ENCODE peak calls at places on chromosomes 4 and X, in four cellular contexts. G, I, F and E are unnamed samples.

GRCh38 chr4:150257338-150257737 is 179.1 kb downstream of the DCLK2 start:
- DNase-seq in F (no peak), G (no peak), I (no peak), E (no peak)

GRCh38 chrX:135985974-135986312 is 708 bp downstream of the SLC9A6 start:
- DNase-seq in G (no peak), F (no peak), I (no peak), E (no peak)

GRCh38 chrX:28609917-28610613 is 22.8 kb downstream of the IL1RAPL1 start:
- DNase-seq in F (no peak), G (peak), I (no peak), E (no peak)

GRCh38 chrX:16839852-16840460 is 30.2 kb downstream of the RBBP7 start:
- DNase-seq in I (peak), G (no peak), F (no peak), E (peak)

GRCh38 chr4:155248002-155248896 is 39.8 kb downstream of the NPY2R start:
- DNase-seq in F (no peak), G (no peak), I (no peak), E (no peak)

GRCh38 chr4:152050098-152050497 is 289.3 kb upstream of the GATB start:
- DNase-seq in G (no peak), I (no peak), F (no peak), E (no peak)

GRCh38 chr4:74805601-74806000 is 11.3 kb upstream of the BTC start:
- DNase-seq in G (peak), F (no peak), I (peak), E (peak)

GRCh38 chrX:103446665-103447302 is 70.4 kb downstream of the BEX3 start:
- DNase-seq in F (no peak), I (peak), G (no peak), E (peak)

GRCh38 chr4:173878701-173879100 is 348.7 kb upstream of the HAND2 start:
- DNase-seq in I (peak), G (no peak), F (no peak), E (peak)

GRCh38 chr4:5812506-5813229 is 80.2 kb downstream of the CRMP1 start:
- DNase-seq in G (peak), I (peak), F (no peak), E (peak)

GRCh38 chr4:88526221-88526815 is 2.7 kb upstream of the PYURF start:
- DNase-seq in I (no peak), F (no peak), G (peak), E (peak)

GRCh38 chr4:31328921-31329320 is 608.8 kb downstream of the PCDH7 start:
- DNase-seq in G (no peak), I (no peak), F (no peak), E (no peak)

GRCh38 chr4:123481034-123481433 is 84.4 kb downstream of the SPRY1 start:
- DNase-seq in I (peak), F (no peak), G (no peak), E (peak)

GRCh38 chrX:69616520-69617203 is 749 bp downstream of the EDA start:
- DNase-seq in F (no peak), G (peak), I (no peak), E (no peak)

GRCh38 chrX:100995469-100995868 is 26.0 kb downstream of the ARL13A start:
- DNase-seq in I (peak), F (no peak), G (peak), E (peak)

GRCh38 chrX:1673337-1673736 is 58.5 kb downstream of the ASMT start:
- DNase-seq in F (no peak), G (peak), I (no peak), E (peak)

GRCh38 chr4:85370400-85371032 is 104.4 kb upstream of the ARHGAP24 start:
- DNase-seq in G (peak), F (no peak), I (peak), E (peak)

GRCh38 chr4:159607824-159608223 is 504.9 kb downstream of the RAPGEF2 start:
- DNase-seq in F (no peak), G (no peak), I (peak), E (no peak)

GRCh38 chr4:176781739-176782100 is 11.0 kb downstream of the VEGFC start:
- DNase-seq in I (no peak), F (no peak), G (no peak), E (no peak)

GRCh38 chrX:148806145-148806868 is 305.9 kb downstream of the AFF2 start:
- DNase-seq in G (no peak), F (no peak), I (no peak), E (no peak)

GRCh38 chr4:84962102-84962501 is 4.4 kb downstream of the WDFY3 start:
- DNase-seq in F (no peak), G (no peak), I (no peak), E (no peak)

GRCh38 chr4:100510551-100510950 is 7.3 kb downstream of the EMCN start:
- DNase-seq in F (no peak), I (no peak), G (peak), E (no peak)

GRCh38 chrX:11351375-11352295 is 58.4 kb downstream of the AMELX start:
- DNase-seq in I (peak), F (no peak), G (no peak), E (peak)

GRCh38 chrX:2282490-2283090 is 218.2 kb downstream of the DHRSX start:
- DNase-seq in G (no peak), I (no peak), F (no peak), E (no peak)

GRCh38 chr4:109912706-109913621 is at the start of gene EGF:
- DNase-seq in I (peak), G (no peak), F (no peak), E (peak)

GRCh38 chrX:13569479-13570244 is at the start of gene EGFL6:
- DNase-seq in G (no peak), F (no peak), I (no peak), E (no peak)

GRCh38 chrX:20663287-20663686 is 396.6 kb upstream of the RPS6KA3 start:
- DNase-seq in I (no peak), F (no peak), G (no peak), E (no peak)

GRCh38 chr4:42555828-42556227 is 101.1 kb downstream of the ATP8A1 start:
- DNase-seq in G (peak), F (no peak), I (peak), E (peak)

GRCh38 chr4:337932-338758 is 531 bp downstream of the ZNF141 start:
- DNase-seq in G (no peak), F (peak), I (peak), E (peak)

GRCh38 chrX:40266490-40267333 is 169.0 kb upstream of the BCOR start:
- DNase-seq in I (peak), F (peak), G (peak), E (peak)

GRCh38 chr4:71287305-71287704 is 51.5 kb upstream of the SLC4A4 start:
- DNase-seq in G (no peak), I (no peak), F (no peak), E (no peak)

GRCh38 chr4:125016892-125017299 is 297.9 kb upstream of the FAT4 start:
- DNase-seq in I (no peak), F (no peak), G (no peak), E (no peak)

GRCh38 chr4:176469546-176469945 is 149.8 kb downstream of the SPCS3 start:
- DNase-seq in G (no peak), F (no peak), I (no peak), E (no peak)

GRCh38 chr4:109998867-109999303 is 86.2 kb downstream of the EGF start:
- DNase-seq in F (no peak), I (peak), G (peak), E (peak)

GRCh38 chrX:39889704-39890103 is 208.1 kb downstream of the BCOR start:
- DNase-seq in F (no peak), G (no peak), I (no peak), E (no peak)

GRCh38 chr4:177369372-177369771 is 59.7 kb downstream of the NEIL3 start:
- DNase-seq in I (peak), G (no peak), F (no peak), E (peak)

GRCh38 chrX:20026278-20026677 is 35.4 kb upstream of the BCLAF3 start:
- DNase-seq in G (no peak), F (no peak), I (peak), E (peak)

DNA sequence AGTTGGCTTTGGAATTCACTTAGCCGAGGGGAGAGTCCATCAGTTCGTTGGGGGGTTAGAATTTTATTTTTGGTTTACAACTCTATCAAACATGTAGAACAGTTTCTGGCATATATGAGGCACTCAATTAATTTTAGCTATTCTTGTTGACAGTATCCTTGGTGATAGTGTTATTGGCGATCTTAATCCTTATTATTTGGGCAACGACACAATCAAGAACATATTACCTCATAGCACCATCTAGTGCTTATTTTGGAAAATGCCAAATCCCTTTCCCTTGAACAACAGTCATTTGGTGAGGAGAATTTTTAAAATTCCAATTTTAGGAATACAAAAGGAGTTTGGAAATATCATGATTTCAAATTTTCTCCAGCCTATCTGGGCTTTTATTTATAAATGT is 17.9 kb upstream of the PGRMC1 start:
- DNase-seq in I (no peak), F (no peak), G (peak), E (peak)
- TF ChIP-seq CTCF in I (peak), F (no peak), G (no peak), E (no peak)

DNA sequence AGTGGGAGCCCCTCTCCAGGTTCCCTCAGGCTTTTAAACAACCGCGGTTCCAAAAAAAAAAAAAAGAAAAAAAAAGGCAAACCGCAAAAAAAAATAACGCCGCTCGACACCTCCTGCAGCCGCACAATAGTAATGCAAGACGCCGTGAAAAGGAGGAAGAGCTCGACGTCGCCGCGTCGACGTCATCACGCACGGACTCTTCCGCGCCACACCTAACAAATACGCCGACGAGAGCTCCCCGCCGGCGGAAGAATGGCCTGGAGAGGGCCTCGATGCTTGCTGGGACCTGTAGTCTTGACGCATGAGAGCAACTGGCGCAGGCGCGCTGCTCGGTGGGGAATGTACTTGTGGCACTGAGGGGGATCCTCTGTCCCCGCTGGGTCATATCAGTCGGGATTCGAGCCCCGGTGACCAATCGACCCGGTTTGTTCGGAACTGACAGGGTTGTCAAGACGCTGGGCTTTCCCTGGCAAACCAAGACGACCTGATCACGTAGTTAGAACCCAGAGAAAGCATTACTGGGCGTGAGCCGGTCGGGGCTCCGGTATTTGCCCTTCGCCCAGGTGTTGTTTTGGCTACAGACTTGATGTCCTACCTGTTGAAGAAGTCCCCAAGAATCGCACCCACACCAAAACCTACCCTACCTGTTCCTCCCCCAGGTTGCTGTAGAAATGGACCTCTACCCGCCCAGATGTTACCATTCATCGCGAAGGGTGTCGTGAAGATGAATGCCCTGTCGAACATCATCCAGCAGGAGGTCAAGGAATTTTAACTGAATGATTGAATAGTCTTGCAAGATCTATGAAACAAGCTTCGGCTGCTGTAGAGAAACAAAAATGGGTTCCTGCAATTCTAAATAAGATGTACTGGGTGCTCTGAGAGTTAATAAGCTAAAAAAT is at the start of gene CBR4:
- DNase-seq in F (peak), I (peak), G (peak), E (peak)
- TF ChIP-seq CTCF in F (peak), I (peak), G (peak), E (peak)

DNA sequence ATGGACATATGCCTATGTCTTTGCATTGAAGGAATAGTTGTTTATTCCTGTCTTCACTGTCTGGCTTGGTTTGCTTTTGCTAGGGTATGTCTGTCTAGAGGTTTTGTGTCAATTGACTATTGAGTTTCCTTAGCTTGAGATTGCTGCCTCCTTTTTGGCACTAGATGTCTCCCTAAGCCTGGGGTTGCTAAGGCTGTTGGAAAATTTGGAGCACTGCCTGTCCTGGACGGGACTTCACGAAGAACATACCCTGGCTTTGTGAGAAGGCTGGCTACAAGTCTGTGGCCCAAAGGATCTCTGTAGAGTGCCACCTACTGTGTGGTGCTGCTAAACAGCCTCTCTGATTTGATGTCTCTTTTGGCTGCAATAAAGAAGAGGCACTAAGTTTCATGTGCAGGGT is 183.8 kb upstream of the NUDT10 start:
- DNase-seq in I (no peak), G (no peak), F (no peak), E (no peak)
- TF ChIP-seq CTCF in I (no peak), G (no peak), F (no peak), E (no peak)

GRCh38 chr4:113222006-113222405 is 172.6 kb downstream of the ANK2 start:
- DNase-seq in F (no peak), I (peak), G (no peak), E (peak)

GRCh38 chr4:113223001-113223400 is 173.5 kb downstream of the ANK2 start:
- DNase-seq in G (no peak), F (no peak), I (no peak), E (no peak)

DNA sequence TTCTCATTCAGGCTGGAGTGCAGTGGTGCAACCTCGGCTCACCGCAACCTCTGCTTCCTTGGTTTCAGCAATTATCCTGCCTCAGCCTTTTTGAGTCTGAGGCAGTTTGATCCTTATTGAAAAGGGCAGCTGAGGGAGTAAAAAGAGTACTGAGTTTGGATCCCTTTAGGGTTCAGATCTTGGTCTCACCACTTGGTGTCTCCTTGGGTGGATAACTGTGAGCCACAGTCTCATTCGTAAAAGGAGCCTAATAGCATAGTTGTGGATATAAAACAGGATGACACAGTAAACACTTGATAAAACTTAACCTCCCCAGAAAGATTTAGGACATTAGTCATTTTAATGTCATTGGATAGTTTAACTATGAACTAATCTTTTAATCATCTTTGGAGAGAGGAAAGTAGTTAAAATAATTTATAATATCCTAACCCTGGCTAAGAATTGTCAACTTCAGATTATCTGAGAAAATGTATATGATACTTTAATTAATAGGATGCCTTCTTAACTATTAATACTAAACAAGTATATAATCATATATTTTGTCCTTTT is 173.1 kb downstream of the ANK2 start:
- DNase-seq in G (no peak), I (peak), F (no peak), E (no peak)
- TF ChIP-seq CTCF in G (no peak), I (no peak), F (no peak), E (no peak)

DNA sequence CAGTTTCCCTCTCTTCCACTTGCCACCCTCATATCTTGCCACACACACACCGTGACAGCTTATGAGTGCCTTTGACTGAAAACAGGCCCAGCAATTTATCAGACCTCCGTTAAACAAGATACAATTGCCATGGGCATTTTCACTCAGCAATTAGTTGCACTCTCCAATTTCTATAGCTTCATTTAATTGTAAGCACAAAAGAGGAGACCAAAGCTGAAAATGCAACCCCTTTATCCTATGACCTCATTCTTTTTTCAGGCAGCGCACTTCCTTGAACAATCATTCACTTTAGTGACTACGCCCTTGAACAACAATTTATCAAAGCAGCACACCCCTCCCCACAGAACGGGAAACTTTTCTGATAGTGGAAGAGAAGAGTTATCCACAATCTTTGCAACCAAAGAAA is 4.1 kb downstream of the POF1B start:
- DNase-seq in G (no peak), I (no peak), F (no peak), E (no peak)
- TF ChIP-seq CTCF in G (no peak), I (no peak), F (no peak), E (no peak)

GRCh38 chr4:153773236-153773690 is 13.4 kb upstream of the RNF175 start:
- DNase-seq in I (no peak), G (no peak), F (no peak), E (peak)
- TF ChIP-seq CTCF in I (no peak), G (no peak), F (no peak), E (peak)

DNA sequence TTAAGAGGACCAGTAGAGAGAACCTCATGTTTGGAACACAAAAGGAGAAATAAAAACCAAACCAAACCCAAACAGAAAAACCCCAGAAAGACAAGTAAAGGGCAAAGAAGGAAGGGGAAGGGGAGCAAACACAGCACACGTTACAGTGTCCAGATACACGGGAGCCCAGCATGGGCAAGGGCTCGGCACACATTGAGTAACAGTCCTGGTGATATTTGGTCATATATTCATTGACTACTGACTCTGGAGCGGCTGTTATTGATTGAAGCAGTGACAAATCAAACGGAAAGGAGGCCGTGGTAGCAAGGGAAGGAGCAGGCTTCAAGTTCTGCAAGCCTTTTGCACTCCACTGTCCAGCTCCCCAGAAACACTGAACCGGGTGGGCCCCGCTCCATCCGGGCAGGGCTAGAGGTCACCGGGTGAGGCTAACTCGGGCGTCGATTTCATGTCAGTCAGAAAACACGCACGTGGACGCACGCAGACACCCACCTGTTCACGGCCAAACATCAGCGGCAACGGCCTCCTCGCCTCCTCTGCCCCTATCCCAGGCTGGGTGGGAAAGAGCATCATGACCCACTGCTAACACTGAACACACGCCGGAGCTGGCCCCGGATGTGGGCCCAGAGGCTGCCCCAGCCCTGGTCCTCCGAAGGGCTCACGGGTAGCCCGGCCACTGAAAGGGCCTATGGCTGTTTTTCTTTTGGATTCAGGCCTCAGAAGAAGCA is 3.7 kb upstream of the IRAK1 start:
- DNase-seq in I (no peak), G (no peak), F (no peak), E (no peak)
- TF ChIP-seq CTCF in I (no peak), G (no peak), F (no peak), E (no peak)